ENCODE peak calls at places on chromosome 21, in five cellular contexts. J, U, L, Y and H are unnamed samples.

GRCh38 chr21:17577701-17578100 is 35.0 kb downstream of the BTG3 start:
- DNase-seq in J (no peak), U (no peak), L (no peak), Y (no peak), H (no peak)

GRCh38 chr21:41972511-41973205 is 18.8 kb upstream of the C2CD2 start:
- DNase-seq in J (no peak), U (no peak), L (no peak), Y (no peak), H (no peak)

GRCh38 chr21:15054606-15055239 is 10.1 kb downstream of the NRIP1 start:
- DNase-seq in J (no peak), U (no peak), L (no peak), Y (no peak), H (peak)

GRCh38 chr21:34061983-34062382 is 11.4 kb upstream of the MRPS6 start:
- DNase-seq in J (peak), U (no peak), L (no peak), Y (no peak), H (no peak)

GRCh38 chr21:28272272-28272992 is 720.2 kb downstream of the LTN1 start:
- DNase-seq in J (no peak), U (no peak), L (no peak), Y (no peak), H (no peak)

GRCh38 chr21:42925114-42925907 is at the start of gene ERVH48-1:
- DNase-seq in J (no peak), U (no peak), L (no peak), Y (no peak), H (no peak)

GRCh38 chr21:35050348-35051286 is 1.5 kb upstream of the RUNX1 start:
- DNase-seq in J (peak), U (no peak), L (no peak), Y (no peak), H (no peak)

GRCh38 chr21:42565886-42566523 is 52.4 kb downstream of the SLC37A1 start:
- DNase-seq in J (peak), U (no peak), L (no peak), Y (no peak), H (no peak)

GRCh38 chr21:27315373-27315772 is 348.5 kb upstream of the ADAMTS5 start:
- DNase-seq in J (no peak), U (no peak), L (no peak), Y (no peak), H (no peak)

GRCh38 chr21:36642777-36643176 is 56.1 kb upstream of the SIM2 start:
- DNase-seq in J (no peak), U (no peak), L (no peak), Y (no peak), H (no peak)

GRCh38 chr21:35048706-35049617 is at the start of gene RUNX1:
- DNase-seq in J (peak), U (peak), L (no peak), Y (no peak), H (no peak)

GRCh38 chr21:43985690-43986251 is 26.3 kb upstream of the TRAPPC10 start:
- DNase-seq in J (no peak), U (no peak), L (no peak), Y (no peak), H (no peak)

GRCh38 chr21:42521805-42522204 is 8.2 kb downstream of the SLC37A1 start:
- DNase-seq in J (no peak), U (no peak), L (no peak), Y (no peak), H (no peak)

GRCh38 chr21:40886931-40887330 is 40.0 kb upstream of the DSCAM start:
- DNase-seq in J (no peak), U (no peak), L (no peak), Y (no peak), H (no peak)

GRCh38 chr21:42560517-42561179 is 47.0 kb downstream of the SLC37A1 start:
- DNase-seq in J (peak), U (no peak), L (no peak), Y (no peak), H (no peak)

GRCh38 chr21:44702973-44703730 is 6.2 kb downstream of the KRTAP10-12 start:
- DNase-seq in J (no peak), U (no peak), L (no peak), Y (no peak), H (no peak)

GRCh38 chr21:43864313-43864805 is 664 bp upstream of the AGPAT3 start:
- DNase-seq in J (peak), U (no peak), L (peak), Y (peak), H (peak)

GRCh38 chr21:29441651-29442050 is 142.9 kb downstream of the BACH1 start:
- DNase-seq in J (no peak), U (no peak), L (no peak), Y (no peak), H (no peak)

GRCh38 chr21:42632336-42632751 is 21.1 kb upstream of the PDE9A start:
- DNase-seq in J (no peak), U (no peak), L (no peak), Y (no peak), H (no peak)